ENCODE peak calls at places on chromosomes 4 and X, in eight cellular contexts. One of them, this sample, is unnamed.

GRCh38 chrX:124098089-124098488 is 136.6 kb downstream of the STAG2 start:
- DNase-seq in endothelial cell of umbilical vein: peak; percentile 15
- DNase-seq in GM20000: peak; percentile 2
- DNase-seq in keratinocyte: no peak
- DNase-seq in endothelial cell: no peak
- DNase-seq in PC-3: peak; percentile 53
- DNase-seq in CD14-positive monocyte: no peak
- DNase-seq in AG04449: no peak
- DNase-seq in this sample: peak; percentile 3

GRCh38 chrX:78710146-78710545 is 37.4 kb upstream of the LPAR4 start:
- DNase-seq in endothelial cell of umbilical vein: no peak
- DNase-seq in GM20000: no peak
- DNase-seq in keratinocyte: no peak
- DNase-seq in endothelial cell: no peak
- DNase-seq in PC-3: no peak
- DNase-seq in CD14-positive monocyte: no peak
- DNase-seq in AG04449: no peak
- DNase-seq in this sample: peak; percentile 37

GRCh38 chrX:45050558-45050957 is 150.1 kb downstream of the DIPK2B start:
- DNase-seq in endothelial cell of umbilical vein: no peak
- DNase-seq in GM20000: peak; percentile 10
- DNase-seq in keratinocyte: no peak
- DNase-seq in endothelial cell: no peak
- DNase-seq in PC-3: peak; percentile 8
- DNase-seq in CD14-positive monocyte: no peak
- DNase-seq in AG04449: no peak
- DNase-seq in this sample: no peak

GRCh38 chrX:109270580-109271484 is 211.1 kb downstream of the GUCY2F start:
- DNase-seq in endothelial cell of umbilical vein: no peak
- DNase-seq in GM20000: peak; percentile 49
- DNase-seq in keratinocyte: peak; percentile 90
- DNase-seq in endothelial cell: no peak
- DNase-seq in PC-3: no peak
- DNase-seq in CD14-positive monocyte: peak; percentile 48
- DNase-seq in AG04449: peak; percentile 2
- DNase-seq in this sample: no peak

GRCh38 chr4:47390438-47391125 is 72.9 kb downstream of the COMMD8 start:
- DNase-seq in endothelial cell of umbilical vein: no peak
- DNase-seq in GM20000: no peak
- DNase-seq in keratinocyte: no peak
- DNase-seq in endothelial cell: no peak
- DNase-seq in PC-3: no peak
- DNase-seq in CD14-positive monocyte: no peak
- DNase-seq in AG04449: no peak
- DNase-seq in this sample: no peak

GRCh38 chr4:17475481-17475880 is 36.4 kb downstream of the QDPR start:
- DNase-seq in endothelial cell of umbilical vein: peak; percentile 31
- DNase-seq in GM20000: no peak
- DNase-seq in keratinocyte: no peak
- DNase-seq in endothelial cell: no peak
- DNase-seq in PC-3: peak; percentile 31
- DNase-seq in CD14-positive monocyte: no peak
- DNase-seq in AG04449: no peak
- DNase-seq in this sample: no peak

GRCh38 chrX:47723083-47723482 is 64.1 kb upstream of the UXT start:
- DNase-seq in endothelial cell of umbilical vein: no peak
- DNase-seq in GM20000: no peak
- DNase-seq in keratinocyte: no peak
- DNase-seq in endothelial cell: no peak
- DNase-seq in PC-3: no peak
- DNase-seq in CD14-positive monocyte: no peak
- DNase-seq in AG04449: no peak
- DNase-seq in this sample: no peak

GRCh38 chrX:84340981-84341380 is 153.0 kb upstream of the RPS6KA6 start:
- DNase-seq in endothelial cell of umbilical vein: no peak
- DNase-seq in GM20000: no peak
- DNase-seq in keratinocyte: no peak
- DNase-seq in endothelial cell: no peak
- DNase-seq in PC-3: no peak
- DNase-seq in CD14-positive monocyte: no peak
- DNase-seq in AG04449: no peak
- DNase-seq in this sample: no peak

GRCh38 chr4:148477276-148477675 is 35.1 kb upstream of the NR3C2 start:
- DNase-seq in endothelial cell of umbilical vein: no peak
- DNase-seq in GM20000: no peak
- DNase-seq in keratinocyte: no peak
- DNase-seq in endothelial cell: no peak
- DNase-seq in PC-3: no peak
- DNase-seq in CD14-positive monocyte: no peak
- DNase-seq in AG04449: no peak
- DNase-seq in this sample: no peak

GRCh38 chr4:184293552-184293951 is 75.9 kb upstream of the ENPP6 start:
- DNase-seq in endothelial cell of umbilical vein: peak; percentile 74
- DNase-seq in GM20000: no peak
- DNase-seq in keratinocyte: no peak
- DNase-seq in endothelial cell: peak; percentile 30
- DNase-seq in PC-3: no peak
- DNase-seq in CD14-positive monocyte: peak; percentile 77
- DNase-seq in AG04449: no peak
- DNase-seq in this sample: no peak

GRCh38 chrX:40573763-40574162 is 7.0 kb upstream of the ATP6AP2 start:
- DNase-seq in endothelial cell of umbilical vein: peak; percentile 25
- DNase-seq in GM20000: no peak
- DNase-seq in keratinocyte: no peak
- DNase-seq in endothelial cell: no peak
- DNase-seq in PC-3: peak; percentile 50
- DNase-seq in CD14-positive monocyte: no peak
- DNase-seq in AG04449: no peak
- DNase-seq in this sample: no peak

GRCh38 chr4:187302456-187302855 is 578.8 kb upstream of the FAT1 start:
- DNase-seq in endothelial cell of umbilical vein: no peak
- DNase-seq in GM20000: no peak
- DNase-seq in keratinocyte: no peak
- DNase-seq in endothelial cell: no peak
- DNase-seq in PC-3: no peak
- DNase-seq in CD14-positive monocyte: no peak
- DNase-seq in AG04449: no peak
- DNase-seq in this sample: no peak

GRCh38 chr4:2788532-2789103 is 4.3 kb upstream of the SH3BP2 start:
- DNase-seq in endothelial cell of umbilical vein: no peak
- DNase-seq in GM20000: no peak
- DNase-seq in keratinocyte: no peak
- DNase-seq in endothelial cell: no peak
- DNase-seq in PC-3: no peak
- DNase-seq in CD14-positive monocyte: peak; percentile 44
- DNase-seq in AG04449: no peak
- DNase-seq in this sample: no peak

GRCh38 chr4:74038161-74039064 is at the start of gene CXCL3:
- DNase-seq in endothelial cell of umbilical vein: peak; percentile 67
- DNase-seq in GM20000: peak; percentile 44
- DNase-seq in keratinocyte: no peak
- DNase-seq in endothelial cell: peak; percentile 76
- DNase-seq in PC-3: peak; percentile 78
- DNase-seq in CD14-positive monocyte: peak; percentile 53
- DNase-seq in AG04449: no peak
- DNase-seq in this sample: no peak

GRCh38 chrX:41090568-41091238 is 5.5 kb downstream of the USP9X start:
- DNase-seq in endothelial cell of umbilical vein: peak; percentile 29
- DNase-seq in GM20000: no peak
- DNase-seq in keratinocyte: no peak
- DNase-seq in endothelial cell: no peak
- DNase-seq in PC-3: peak; percentile 49
- DNase-seq in CD14-positive monocyte: no peak
- DNase-seq in AG04449: no peak
- DNase-seq in this sample: no peak

GRCh38 chrX:105645667-105646354 is 176.5 kb upstream of the NRK start:
- DNase-seq in endothelial cell of umbilical vein: no peak
- DNase-seq in GM20000: no peak
- DNase-seq in keratinocyte: peak; percentile 13
- DNase-seq in endothelial cell: no peak
- DNase-seq in PC-3: peak; percentile 45
- DNase-seq in CD14-positive monocyte: no peak
- DNase-seq in AG04449: no peak
- DNase-seq in this sample: no peak

GRCh38 chr4:156594619-156595018 is 377.0 kb downstream of the PDGFC start:
- DNase-seq in endothelial cell of umbilical vein: no peak
- DNase-seq in GM20000: no peak
- DNase-seq in keratinocyte: no peak
- DNase-seq in endothelial cell: no peak
- DNase-seq in PC-3: peak; percentile 9
- DNase-seq in CD14-positive monocyte: no peak
- DNase-seq in AG04449: no peak
- DNase-seq in this sample: no peak

GRCh38 chr4:147717878-147718277 is 14.0 kb upstream of the ARHGAP10 start:
- DNase-seq in endothelial cell of umbilical vein: no peak
- DNase-seq in GM20000: peak; percentile 53
- DNase-seq in keratinocyte: no peak
- DNase-seq in endothelial cell: no peak
- DNase-seq in PC-3: no peak
- DNase-seq in CD14-positive monocyte: no peak
- DNase-seq in AG04449: no peak
- DNase-seq in this sample: no peak

GRCh38 chr4:140131663-140132229 is 22.2 kb downstream of the MAML3 start:
- DNase-seq in endothelial cell of umbilical vein: no peak
- DNase-seq in GM20000: no peak
- DNase-seq in keratinocyte: no peak
- DNase-seq in endothelial cell: no peak
- DNase-seq in PC-3: no peak
- DNase-seq in CD14-positive monocyte: no peak
- DNase-seq in AG04449: no peak
- DNase-seq in this sample: no peak

DNA sequence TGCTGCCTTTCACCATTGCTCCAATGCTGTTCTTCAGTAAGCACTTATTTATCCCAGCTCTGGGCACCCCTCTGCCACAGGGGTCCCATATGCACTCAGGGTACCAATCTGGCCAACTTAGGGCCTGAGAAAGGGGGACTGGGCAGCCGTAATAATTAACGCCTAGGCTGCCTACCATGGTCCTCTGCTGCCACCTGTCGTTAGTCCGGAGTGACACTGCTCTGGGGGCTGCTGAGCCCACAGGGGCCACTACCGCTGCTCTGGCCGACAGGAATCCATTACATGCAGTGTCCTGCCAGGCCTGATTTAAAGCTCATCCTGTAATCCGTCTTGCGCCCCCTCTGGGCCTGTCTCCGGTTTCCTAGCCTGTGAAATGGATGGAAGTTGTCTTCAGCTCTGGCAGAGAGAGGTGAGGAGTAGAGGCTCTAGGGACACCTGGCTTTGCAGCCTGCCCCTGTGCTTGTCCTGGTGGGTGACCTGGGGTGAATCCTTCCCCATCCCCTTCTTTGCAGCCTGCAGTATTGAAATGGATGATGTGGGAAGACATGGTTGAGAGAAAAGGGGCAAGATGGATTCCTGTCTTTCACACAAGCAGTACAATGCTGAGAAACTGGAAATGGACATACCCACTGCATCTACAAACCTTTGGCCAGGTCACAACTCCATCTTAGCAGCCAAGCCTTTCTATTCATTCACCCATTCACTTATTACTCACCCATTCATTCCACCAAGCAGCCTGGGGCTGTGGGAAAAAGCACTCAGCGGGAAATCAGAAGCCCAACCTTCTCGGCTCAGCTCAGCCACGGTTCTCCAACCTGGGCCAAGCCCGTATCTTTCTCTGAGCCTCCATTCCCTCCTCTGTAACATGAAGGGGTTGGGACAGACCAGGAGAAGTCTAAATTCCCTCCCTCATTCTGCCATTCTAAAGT is 116.3 kb upstream of the NALF2 start:
- DNase-seq in endothelial cell of umbilical vein: peak; percentile 11
- DNase-seq in GM20000: peak; percentile 54
- DNase-seq in keratinocyte: no peak
- DNase-seq in endothelial cell: peak; percentile 81
- DNase-seq in PC-3: peak; percentile 48
- DNase-seq in CD14-positive monocyte: no peak
- DNase-seq in AG04449: no peak
- DNase-seq in this sample: peak; percentile 14
- TF ChIP-seq CTCF in endothelial cell of umbilical vein: peak; percentile 23
- TF ChIP-seq CTCF in GM20000: peak; percentile 49
- TF ChIP-seq CTCF in keratinocyte: peak; percentile 85
- TF ChIP-seq CTCF in endothelial cell: peak; percentile 67
- TF ChIP-seq CTCF in PC-3: peak; percentile 82
- TF ChIP-seq CTCF in CD14-positive monocyte: peak; percentile 49
- TF ChIP-seq CTCF in AG04449: peak; percentile 62
- TF ChIP-seq CTCF in this sample: peak; percentile 76

DNA sequence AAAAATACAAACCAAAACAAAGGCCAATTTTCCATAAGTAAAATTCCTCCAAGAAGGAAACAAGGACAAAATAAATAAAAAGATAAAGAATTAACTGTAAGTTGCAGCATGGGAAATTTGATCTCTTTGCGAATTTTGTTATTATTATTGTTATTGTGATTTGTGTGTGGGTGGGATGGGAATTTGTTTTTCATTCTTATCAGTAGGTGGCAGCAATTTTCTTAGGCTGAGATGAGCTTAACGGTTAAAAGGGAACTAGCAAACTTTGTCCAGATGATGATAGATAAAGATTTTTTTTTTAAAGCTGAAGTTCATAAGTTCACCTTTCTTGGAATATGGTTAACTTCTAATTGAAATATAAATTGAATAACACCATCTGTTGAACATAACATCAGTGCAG is 83.2 kb upstream of the IL1RAPL2 start:
- DNase-seq in endothelial cell of umbilical vein: no peak
- DNase-seq in GM20000: no peak
- DNase-seq in keratinocyte: no peak
- DNase-seq in endothelial cell: no peak
- DNase-seq in PC-3: peak; percentile 15
- DNase-seq in CD14-positive monocyte: no peak
- DNase-seq in AG04449: no peak
- DNase-seq in this sample: no peak
- TF ChIP-seq CTCF in endothelial cell of umbilical vein: no peak
- TF ChIP-seq CTCF in GM20000: no peak
- TF ChIP-seq CTCF in keratinocyte: no peak
- TF ChIP-seq CTCF in endothelial cell: no peak
- TF ChIP-seq CTCF in PC-3: peak; percentile 58
- TF ChIP-seq CTCF in CD14-positive monocyte: no peak
- TF ChIP-seq CTCF in AG04449: no peak
- TF ChIP-seq CTCF in this sample: no peak

GRCh38 chrX:150087612-150088011 is 149.3 kb upstream of the EOLA2 start:
- DNase-seq in endothelial cell of umbilical vein: no peak
- DNase-seq in GM20000: no peak
- DNase-seq in keratinocyte: no peak
- DNase-seq in endothelial cell: no peak
- DNase-seq in PC-3: no peak
- DNase-seq in CD14-positive monocyte: no peak
- DNase-seq in AG04449: no peak
- DNase-seq in this sample: no peak
- TF ChIP-seq CTCF in endothelial cell of umbilical vein: no peak
- TF ChIP-seq CTCF in GM20000: no peak
- TF ChIP-seq CTCF in keratinocyte: no peak
- TF ChIP-seq CTCF in endothelial cell: no peak
- TF ChIP-seq CTCF in PC-3: peak; percentile 30
- TF ChIP-seq CTCF in CD14-positive monocyte: no peak
- TF ChIP-seq CTCF in AG04449: no peak
- TF ChIP-seq CTCF in this sample: no peak

DNA sequence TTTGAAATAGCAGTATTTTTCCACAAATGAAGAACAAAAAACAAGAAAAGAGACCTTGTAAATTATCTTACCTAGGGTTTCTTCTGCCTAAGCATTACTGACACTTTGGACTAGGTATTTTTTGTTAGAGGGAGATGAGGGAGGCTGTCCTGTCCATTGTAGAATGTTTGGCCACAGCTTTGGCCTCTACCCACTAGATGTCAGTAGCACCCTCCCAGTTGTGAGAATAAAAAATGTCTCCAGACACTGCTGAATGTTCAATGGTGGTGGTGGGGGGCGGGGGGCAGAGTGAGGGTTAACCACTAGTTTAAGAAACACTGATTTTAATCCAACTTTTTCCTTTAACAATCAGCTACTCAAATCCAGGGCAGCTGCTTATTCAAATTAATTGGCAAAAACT is 25.8 kb downstream of the OTUD4 start:
- DNase-seq in endothelial cell of umbilical vein: peak; percentile 73
- DNase-seq in GM20000: peak; percentile 12
- DNase-seq in keratinocyte: no peak
- DNase-seq in endothelial cell: peak; percentile 46
- DNase-seq in PC-3: peak; percentile 47
- DNase-seq in CD14-positive monocyte: no peak
- DNase-seq in AG04449: no peak
- DNase-seq in this sample: no peak
- TF ChIP-seq CTCF in endothelial cell of umbilical vein: peak; percentile 53
- TF ChIP-seq CTCF in GM20000: peak; percentile 75
- TF ChIP-seq CTCF in keratinocyte: peak; percentile 64
- TF ChIP-seq CTCF in endothelial cell: peak; percentile 11
- TF ChIP-seq CTCF in PC-3: peak; percentile 75
- TF ChIP-seq CTCF in CD14-positive monocyte: peak; percentile 28
- TF ChIP-seq CTCF in AG04449: peak; percentile 59
- TF ChIP-seq CTCF in this sample: peak; percentile 55